ENCODE peak calls at places on chromosomes 11 and 22, in four cellular contexts. Q is mesendoderm, R is IMR-90, W is H1. B is an unnamed sample.

GRCh38 chr22:17770180-17771077 is 3.8 kb downstream of the BID start:
- DNase-seq in W (no peak), Q (no peak), R (no peak), B (no peak)

GRCh38 chr11:120746836-120747609 is 235.5 kb downstream of the GRIK4 start:
- DNase-seq in R (no peak), W (no peak), Q (no peak), B (no peak)

GRCh38 chr11:6693342-6694228 is 10.4 kb upstream of the MRPL17 start:
- DNase-seq in W (no peak), R (peak; percentile 84), Q (no peak), B (no peak)

GRCh38 chr22:44369241-44369652 is 56.5 kb upstream of the SHISAL1 start:
- DNase-seq in R (no peak), Q (peak; percentile 65), W (peak; percentile 31), B (peak; percentile 79)

GRCh38 chr11:1864831-1865665 is 12.2 kb downstream of the LSP1 start:
- DNase-seq in W (no peak), Q (no peak), R (no peak), B (no peak)

GRCh38 chr11:64165482-64165841 is 451 bp downstream of the MACROD1 start:
- DNase-seq in W (no peak), Q (no peak), R (no peak), B (no peak)

GRCh38 chr11:121487191-121487590 is 34.4 kb upstream of the SORL1-AS1 start:
- DNase-seq in R (no peak), Q (no peak), W (no peak), B (no peak)

GRCh38 chr11:64777449-64778222 is 706 bp downstream of the SF1 start:
- DNase-seq in W (no peak), Q (peak; percentile 84), R (peak; percentile 75), B (peak; percentile 72)

GRCh38 chr11:65604258-65604657 is 8.7 kb upstream of the KCNK7 start:
- DNase-seq in Q (no peak), W (no peak), R (no peak), B (no peak)

GRCh38 chr11:12279672-12280108 is 97.7 kb upstream of the PARVA start:
- DNase-seq in R (no peak), W (no peak), Q (no peak), B (peak; percentile 17)

GRCh38 chr22:34877506-34877905 is 188.5 kb upstream of the ISX start:
- DNase-seq in W (no peak), R (no peak), Q (peak; percentile 34), B (no peak)

GRCh38 chr22:18113680-18114394 is 3.2 kb downstream of the TUBA8 start:
- DNase-seq in W (no peak), R (no peak), Q (no peak), B (no peak)

GRCh38 chr11:109914809-109915653 is 178.2 kb upstream of the ZC3H12C start:
- DNase-seq in W (no peak), R (peak; percentile 20), Q (no peak), B (no peak)

GRCh38 chr11:72354356-72355115 is 79.8 kb downstream of the CLPB start:
- DNase-seq in W (no peak), Q (peak; percentile 90), R (peak; percentile 31), B (peak; percentile 59)

GRCh38 chr11:7572001-7572712 is 58.4 kb downstream of the PPFIBP2 start:
- DNase-seq in W (no peak), R (peak; percentile 34), Q (peak; percentile 75), B (peak; percentile 40)

GRCh38 chr22:22235564-22235963 is 9.0 kb upstream of the VPREB1 start:
- DNase-seq in R (no peak), W (no peak), Q (peak; percentile 61), B (peak; percentile 39)

GRCh38 chr11:96708469-96708868 is 318.7 kb downstream of the JRKL start:
- DNase-seq in R (no peak), Q (no peak), W (no peak), B (no peak)

GRCh38 chr11:77201370-77201769 is 73.3 kb downstream of the MYO7A start:
- DNase-seq in W (no peak), R (no peak), Q (no peak), B (no peak)

GRCh38 chr11:66936326-66936725 is 21.9 kb downstream of the PC start:
- DNase-seq in R (peak; percentile 97), Q (no peak), W (no peak), B (no peak)

GRCh38 chr11:66324626-66325025 is 7.8 kb upstream of the CD248 start:
- DNase-seq in R (no peak), Q (peak; percentile 53), W (no peak), B (no peak)

GRCh38 chr11:113572349-113572748 is 97.2 kb upstream of the DRD2 start:
- DNase-seq in W (no peak), R (no peak), Q (no peak), B (no peak)

GRCh38 chr11:123357990-123358827 is 71.9 kb upstream of the GRAMD1B start:
- DNase-seq in W (no peak), Q (peak; percentile 57), R (peak; percentile 2), B (peak; percentile 54)

GRCh38 chr11:86150826-86151187 is 81.9 kb upstream of the PICALM start:
- DNase-seq in R (no peak), Q (no peak), W (no peak), B (no peak)

GRCh38 chr11:86151188-86152005 is 82.5 kb upstream of the PICALM start:
- DNase-seq in W (no peak), Q (peak; percentile 86), R (peak; percentile 23), B (no peak)

GRCh38 chr11:86148339-86148738 is 79.5 kb upstream of the PICALM start:
- DNase-seq in W (no peak), R (no peak), Q (peak; percentile 32), B (no peak)

GRCh38 chr11:86152006-86152862 is 83.3 kb upstream of the PICALM start:
- DNase-seq in Q (no peak), R (peak; percentile 53), W (no peak), B (no peak)

DNA sequence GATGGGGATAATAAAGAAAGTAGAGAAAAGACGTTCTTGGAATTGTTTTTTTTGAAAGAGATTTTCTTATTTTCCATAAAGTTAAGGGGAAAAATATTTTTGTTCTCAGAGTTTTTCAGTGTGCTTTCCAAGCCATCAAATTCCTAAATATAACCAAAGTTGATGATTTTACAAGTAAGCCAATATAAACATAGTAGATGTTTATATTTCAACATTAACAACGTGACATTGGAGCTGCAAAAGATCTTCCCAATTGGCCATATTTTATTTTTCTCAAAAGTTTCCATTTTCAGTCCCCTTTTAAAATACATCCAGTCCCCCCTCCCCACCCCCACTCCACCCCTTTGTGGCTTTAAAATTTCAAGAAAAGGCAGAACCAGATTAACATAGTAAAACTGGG is 80.9 kb upstream of the PICALM start:
- DNase-seq in W (no peak), Q (no peak), R (no peak), B (no peak)
- H3K56ac ChIP-seq in W (no peak overlapping the region), Q (no peak overlapping the region), R (no peak overlapping the region), B (no peak overlapping the region)

GRCh38 chr11:74731301-74732094 is at the start of gene CHRDL2:
- DNase-seq in W (no peak), Q (peak; percentile 23), R (peak; percentile 34), B (no peak)
- H4K5ac ChIP-seq in W (no peak within 1 kb of the TSS), Q (no peak within 1 kb of the TSS), R (no peak within 1 kb of the TSS), B (no peak within 1 kb of the TSS)

GRCh38 chr11:111788051-111788450 is 21.9 kb upstream of the PPP2R1B start:
- DNase-seq in R (no peak), Q (no peak), W (no peak), B (no peak)
- H3K56ac ChIP-seq in R (no peak overlapping the region), Q (no peak overlapping the region), W (no peak overlapping the region), B (no peak overlapping the region)

GRCh38 chr11:131549099-131549498 is 178.7 kb downstream of the NTM start:
- DNase-seq in Q (no peak), R (no peak), W (no peak), B (no peak)
- H4K5ac ChIP-seq in Q (no peak overlapping the region), R (no peak overlapping the region), W (no peak overlapping the region), B (no peak overlapping the region)

GRCh38 chr22:31520036-31520435 is 23.7 kb downstream of the SFI1 start:
- DNase-seq in Q (no peak), W (no peak), R (no peak), B (no peak)
- H3K56ac ChIP-seq in Q (no peak overlapping the region), W (no peak overlapping the region), R (no peak overlapping the region), B (no peak overlapping the region)

GRCh38 chr22:35923026-35923425 is 105.6 kb downstream of the RBFOX2 start:
- DNase-seq in R (no peak), Q (no peak), W (no peak), B (no peak)
- H4K5ac ChIP-seq in R (peak overlapping the region; percentile 16), Q (no peak overlapping the region), W (no peak overlapping the region), B (no peak overlapping the region)

DNA sequence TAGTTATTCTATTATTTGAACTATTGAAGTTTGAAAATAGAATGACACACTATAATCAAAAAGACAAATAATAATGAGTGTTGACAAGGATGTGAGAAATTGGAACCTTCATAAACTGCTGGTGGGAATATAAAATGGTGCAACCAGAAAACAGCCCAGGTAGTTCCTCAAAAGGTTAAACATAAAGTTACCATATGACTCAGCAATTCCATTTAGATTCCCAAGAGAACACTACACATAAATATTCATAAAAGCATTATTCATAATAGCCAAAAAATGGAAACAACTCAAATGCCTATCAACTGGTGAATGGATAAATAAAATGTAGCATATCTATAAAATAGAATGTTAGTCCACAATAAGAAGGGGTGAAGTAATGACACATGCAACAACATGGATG is 21.7 kb downstream of the CCDC73 start:
- DNase-seq in R (no peak), Q (no peak), W (no peak), B (no peak)
- H3K56ac ChIP-seq in R (no peak overlapping the region), Q (no peak overlapping the region), W (no peak overlapping the region), B (no peak overlapping the region)

GRCh38 chr22:42961815-42962214 is 53.1 kb downstream of the PACSIN2 start:
- DNase-seq in Q (no peak), W (no peak), R (no peak), B (no peak)
- H4K5ac ChIP-seq in Q (no peak overlapping the region), W (no peak overlapping the region), R (no peak overlapping the region), B (no peak overlapping the region)

DNA sequence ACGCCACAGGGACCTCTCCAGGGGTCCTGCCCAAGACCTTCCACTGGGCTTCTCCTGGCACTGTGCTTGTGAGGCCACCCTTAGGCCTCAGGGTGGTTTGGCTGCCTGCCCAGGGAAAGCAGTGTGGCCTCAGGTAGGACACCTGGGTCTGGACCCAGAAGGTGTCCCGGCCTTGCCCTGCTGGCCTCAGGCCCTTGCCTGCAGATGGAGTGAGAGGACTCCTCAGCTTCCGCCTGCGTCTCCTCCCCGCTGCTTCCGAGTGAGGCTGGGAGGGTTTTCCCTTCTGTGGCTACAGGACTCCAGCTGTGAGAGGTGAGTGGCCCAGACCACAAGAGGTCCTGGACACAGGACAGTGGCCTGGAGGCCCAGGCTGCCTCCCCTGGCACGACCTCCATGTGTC is 60.4 kb downstream of the WNT7B start:
- DNase-seq in W (no peak), Q (no peak), R (no peak), B (no peak)
- H3K56ac ChIP-seq in W (no peak overlapping the region), Q (no peak overlapping the region), R (no peak overlapping the region), B (no peak overlapping the region)